ENCODE peak calls at places on chromosomes 12 and 14, in eight cellular contexts. D is fibroblast of the aortic adventitia, Y is MM.1S, V is left ventricle myocardium inferior, O is AG10803, J is dorsolateral prefrontal cortex, L is pancreas, I is suprapubic skin. G is an unnamed sample.

GRCh38 chr12:57173089-57173488 is 25.7 kb upstream of the LRP1-AS start:
- DNase-seq in I (no peak), D (no peak), V (no peak), L (no peak), O (no peak), Y (no peak), J (no peak), G (no peak)

GRCh38 chr12:103924761-103925641 is 5.2 kb upstream of the HSP90B1 start:
- DNase-seq in V (no peak), Y (peak; percentile 34), L (no peak), D (peak; percentile 81), O (peak; percentile 70), J (no peak), I (no peak), G (peak; percentile 87)

GRCh38 chr12:52634266-52635056 is 16.1 kb upstream of the KRT73 start:
- DNase-seq in O (no peak), V (peak; percentile 81), I (peak; percentile 77), D (no peak), Y (peak; percentile 13), L (peak; percentile 75), J (peak; percentile 60), G (no peak)

GRCh38 chr14:104115691-104116543 is 22.5 kb upstream of the KIF26A start:
- DNase-seq in V (peak; percentile 10), D (no peak), Y (no peak), O (no peak), I (peak; percentile 79), J (no peak), L (peak; percentile 46), G (no peak)

GRCh38 chr14:32343926-32344430 is 14.9 kb downstream of the AKAP6 start:
- DNase-seq in I (no peak), Y (no peak), O (no peak), V (no peak), J (no peak), L (no peak), D (no peak), G (peak; percentile 18)

GRCh38 chr12:89259831-89260230 is 92.5 kb downstream of the DUSP6 start:
- DNase-seq in Y (no peak), J (no peak), I (no peak), D (peak; percentile 59), L (no peak), V (no peak), O (no peak), G (peak; percentile 19)

GRCh38 chr14:104290058-104290667 is 151.8 kb downstream of the KIF26A start:
- DNase-seq in I (no peak), O (no peak), D (no peak), J (no peak), V (peak; percentile 6), Y (no peak), L (no peak), G (no peak)

GRCh38 chr12:116466536-116466935 is 92.6 kb upstream of the MAP1LC3B2 start:
- DNase-seq in O (peak; percentile 56), D (peak; percentile 18), I (no peak), V (no peak), L (no peak), J (no peak), Y (no peak), G (no peak)

GRCh38 chr12:105107497-105108371 is at the start of gene WASHC4:
- DNase-seq in V (peak; percentile 95), D (peak; percentile 80), I (peak; percentile 98), Y (peak; percentile 95), O (peak; percentile 89), J (peak; percentile 93), L (peak; percentile 92), G (peak; percentile 83)

GRCh38 chr12:78555802-78556201 is 308.8 kb upstream of the SYT1 start:
- DNase-seq in D (peak; percentile 45), L (no peak), Y (no peak), O (peak; percentile 23), V (no peak), J (no peak), I (no peak), G (no peak)
- TF ChIP-seq CTCF in D (no peak), L (no peak), Y (no peak), O (no peak), V (no peak), J (no peak), I (no peak), G (no peak)

GRCh38 chr12:46523446-46523845 is 150.9 kb upstream of the SLC38A2 start:
- DNase-seq in O (no peak), J (no peak), L (no peak), V (no peak), Y (no peak), I (no peak), D (no peak), G (peak; percentile 31)
- H3K4me3 ChIP-seq in O (peak overlapping the region; percentile 51), J (no peak overlapping the region), L (no peak overlapping the region), V (no peak overlapping the region), Y (peak overlapping the region; percentile 37), I (no peak overlapping the region), D (peak overlapping the region; percentile 53), G (peak overlapping the region; percentile 50)

GRCh38 chr14:81169267-81169666 is 51.5 kb downstream of the GTF2A1 start:
- DNase-seq in D (no peak), J (no peak), Y (no peak), O (no peak), V (no peak), I (no peak), L (no peak), G (no peak)

GRCh38 chr14:81170104-81170828 is 50.5 kb downstream of the GTF2A1 start:
- DNase-seq in L (peak; percentile 88), O (peak; percentile 87), V (peak; percentile 95), Y (peak; percentile 84), J (peak; percentile 91), I (peak; percentile 96), D (peak; percentile 88), G (peak; percentile 82)

GRCh38 chr14:81169711-81170103 is 51.1 kb downstream of the GTF2A1 start:
- DNase-seq in J (peak; percentile 38), O (peak; percentile 31), Y (no peak), L (peak; percentile 40), D (peak; percentile 22), V (peak; percentile 77), I (peak; percentile 83), G (peak; percentile 31)

GRCh38 chr14:81172353-81172752 is 48.4 kb downstream of the GTF2A1 start:
- DNase-seq in Y (no peak), D (no peak), J (no peak), I (no peak), V (no peak), O (peak; percentile 38), L (no peak), G (peak; percentile 56)

GRCh38 chr14:81170829-81171195 is 49.9 kb downstream of the GTF2A1 start:
- DNase-seq in J (no peak), O (no peak), I (no peak), Y (no peak), D (no peak), L (no peak), V (no peak), G (no peak)
- TF ChIP-seq CTCF in J (no peak), O (no peak), I (no peak), Y (no peak), D (no peak), L (no peak), V (no peak), G (no peak)

DNA sequence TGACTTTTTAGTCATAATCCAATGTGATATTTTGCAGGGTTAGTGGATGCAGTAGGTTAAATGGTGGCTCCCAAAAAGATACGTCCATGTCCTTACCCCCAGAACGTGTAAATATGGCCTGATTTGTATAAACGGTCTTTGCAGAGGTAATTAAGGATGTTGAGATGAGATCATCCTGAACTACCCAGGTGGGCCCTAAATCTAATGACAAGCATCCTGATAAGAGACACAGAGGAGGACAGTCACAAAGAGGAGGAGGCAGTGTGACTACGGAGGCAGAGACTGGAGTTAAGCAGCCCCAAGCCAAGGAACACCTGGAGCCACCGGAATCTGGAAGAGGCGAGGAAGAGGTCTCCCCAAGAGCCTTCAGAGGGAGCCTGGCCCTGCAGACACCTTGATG is 293.4 kb downstream of the ZFP36L1 start:
- DNase-seq in O (no peak), D (no peak), J (no peak), V (no peak), L (no peak), Y (no peak), I (no peak), G (no peak)
- H3K4me3 ChIP-seq in O (no peak overlapping the region), D (no peak overlapping the region), J (no peak overlapping the region), V (no peak overlapping the region), L (no peak overlapping the region), Y (no peak overlapping the region), I (no peak overlapping the region), G (no peak overlapping the region)

GRCh38 chr14:50263321-50263720 is 31.9 kb upstream of the SOS2 start:
- DNase-seq in J (no peak), O (no peak), V (no peak), I (no peak), Y (no peak), L (no peak), D (no peak), G (no peak)
- TF ChIP-seq CTCF in J (no peak), O (no peak), V (no peak), I (no peak), Y (no peak), L (no peak), D (no peak), G (no peak)

GRCh38 chr14:74349757-74350156 is 1.5 kb downstream of the VRTN start:
- DNase-seq in D (no peak), O (no peak), Y (no peak), I (no peak), J (no peak), L (peak; percentile 20), V (no peak), G (no peak)
- H3K4me3 ChIP-seq in D (no peak overlapping the region), O (no peak overlapping the region), Y (no peak overlapping the region), I (no peak overlapping the region), J (no peak overlapping the region), L (no peak overlapping the region), V (no peak overlapping the region), G (no peak overlapping the region)

DNA sequence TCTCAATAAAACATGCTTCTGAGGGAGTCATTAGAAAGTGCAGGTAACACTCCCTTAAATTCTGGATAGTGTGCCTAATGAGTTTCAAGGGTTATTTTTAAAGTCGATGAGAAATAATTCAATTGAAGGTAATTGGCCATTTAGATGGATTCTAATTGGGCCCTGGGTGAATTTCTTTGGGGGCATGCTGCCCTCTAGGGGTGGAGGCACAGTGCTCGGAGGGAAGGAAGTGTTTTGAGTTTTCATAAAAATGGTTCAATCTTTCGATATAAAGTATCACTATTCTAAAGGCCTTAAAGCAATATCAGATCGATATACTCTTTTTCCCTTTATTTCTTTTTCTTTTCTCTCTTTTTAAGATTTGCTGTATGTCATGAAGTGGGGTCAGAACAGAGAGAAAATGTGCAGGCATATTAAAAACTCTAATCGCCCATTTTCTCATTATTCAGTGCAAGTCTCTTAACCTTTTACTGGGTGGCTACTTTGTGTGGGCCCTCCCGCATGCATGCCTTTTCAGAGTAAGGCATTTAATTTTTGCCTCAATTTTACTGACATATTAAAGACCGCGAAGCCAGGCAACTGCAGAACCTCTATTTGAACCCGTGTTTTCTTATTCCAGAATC is 25.5 kb downstream of the NKX2-8 start:
- DNase-seq in V (no peak), J (no peak), L (peak; percentile 22), I (no peak), Y (no peak), D (peak; percentile 13), O (peak; percentile 11), G (peak; percentile 24)
- TF ChIP-seq CTCF in V (peak; percentile 77), J (peak; percentile 78), L (peak; percentile 43), I (peak; percentile 6), Y (peak; percentile 58), D (peak; percentile 87), O (peak; percentile 86), G (peak; percentile 86)

GRCh38 chr14:101876539-101876938 is 87.8 kb upstream of the DYNC1H1 start:
- DNase-seq in J (no peak), L (no peak), I (no peak), Y (peak; percentile 93), V (peak; percentile 79), O (peak; percentile 85), D (peak; percentile 53), G (peak; percentile 93)
- H3K4me3 ChIP-seq in J (no peak overlapping the region), L (no peak overlapping the region), I (no peak overlapping the region), Y (peak overlapping the region; percentile 50), V (peak overlapping the region; percentile 23), O (no peak overlapping the region), D (no peak overlapping the region), G (no peak overlapping the region)

GRCh38 chr14:64784006-64784405 is 79.8 kb downstream of the PLEKHG3 start:
- DNase-seq in V (no peak), L (no peak), I (no peak), D (no peak), O (no peak), J (no peak), Y (no peak), G (no peak)
- TF ChIP-seq CTCF in V (no peak), L (no peak), I (no peak), D (no peak), O (no peak), J (no peak), Y (no peak), G (no peak)

G was measured in fibroblast of mammary gland.